ENCODE peak calls at places on chromosome 12, in six cellular contexts. One of them, this sample, is unnamed.

GRCh38 chr12:91685917-91686316 is 459.7 kb downstream of the BTG1 start:
- DNase-seq in stimulated activated CD8-positive, alpha-beta memory T cell treated with anti-CD3 and anti-CD28 coated beads, Interleukin-4, amount 100 ng/mL, for 1 hour: no peak
- DNase-seq in anterior cingulate cortex: no peak
- DNase-seq in activated T-helper 1 cell treated with anti-CD3 and anti-CD28 coated beads, Interleukin-2, amount 50 U/mL, for 16 hours: no peak
- DNase-seq in T-cell: no peak
- DNase-seq in epithelial cell of prostate: peak
- DNase-seq in this sample: no peak

GRCh38 chr12:67386869-67387570 is 117.9 kb downstream of the CAND1 start:
- DNase-seq in stimulated activated CD8-positive, alpha-beta memory T cell treated with anti-CD3 and anti-CD28 coated beads, Interleukin-4, amount 100 ng/mL, for 1 hour: no peak
- DNase-seq in anterior cingulate cortex: no peak
- DNase-seq in activated T-helper 1 cell treated with anti-CD3 and anti-CD28 coated beads, Interleukin-2, amount 50 U/mL, for 16 hours: no peak
- DNase-seq in T-cell: no peak
- DNase-seq in epithelial cell of prostate: no peak
- DNase-seq in this sample: no peak

GRCh38 chr12:108033091-108033490 is 96.0 kb upstream of the WSCD2 start:
- DNase-seq in stimulated activated CD8-positive, alpha-beta memory T cell treated with anti-CD3 and anti-CD28 coated beads, Interleukin-4, amount 100 ng/mL, for 1 hour: no peak
- DNase-seq in anterior cingulate cortex: no peak
- DNase-seq in activated T-helper 1 cell treated with anti-CD3 and anti-CD28 coated beads, Interleukin-2, amount 50 U/mL, for 16 hours: no peak
- DNase-seq in T-cell: no peak
- DNase-seq in epithelial cell of prostate: no peak
- DNase-seq in this sample: no peak

GRCh38 chr12:105033851-105034250 is 47.7 kb downstream of the NOPCHAP1 start:
- DNase-seq in stimulated activated CD8-positive, alpha-beta memory T cell treated with anti-CD3 and anti-CD28 coated beads, Interleukin-4, amount 100 ng/mL, for 1 hour: no peak
- DNase-seq in anterior cingulate cortex: no peak
- DNase-seq in activated T-helper 1 cell treated with anti-CD3 and anti-CD28 coated beads, Interleukin-2, amount 50 U/mL, for 16 hours: no peak
- DNase-seq in T-cell: no peak
- DNase-seq in epithelial cell of prostate: no peak
- DNase-seq in this sample: no peak

GRCh38 chr12:27969901-27970390 is 2.6 kb downstream of the PTHLH start:
- DNase-seq in stimulated activated CD8-positive, alpha-beta memory T cell treated with anti-CD3 and anti-CD28 coated beads, Interleukin-4, amount 100 ng/mL, for 1 hour: no peak
- DNase-seq in anterior cingulate cortex: no peak
- DNase-seq in activated T-helper 1 cell treated with anti-CD3 and anti-CD28 coated beads, Interleukin-2, amount 50 U/mL, for 16 hours: no peak
- DNase-seq in T-cell: no peak
- DNase-seq in epithelial cell of prostate: no peak
- DNase-seq in this sample: no peak

GRCh38 chr12:93373847-93374723 is 3.6 kb upstream of the NUDT4 start:
- DNase-seq in stimulated activated CD8-positive, alpha-beta memory T cell treated with anti-CD3 and anti-CD28 coated beads, Interleukin-4, amount 100 ng/mL, for 1 hour: no peak
- DNase-seq in anterior cingulate cortex: no peak
- DNase-seq in activated T-helper 1 cell treated with anti-CD3 and anti-CD28 coated beads, Interleukin-2, amount 50 U/mL, for 16 hours: no peak
- DNase-seq in T-cell: no peak
- DNase-seq in epithelial cell of prostate: no peak
- DNase-seq in this sample: no peak

GRCh38 chr12:89156862-89157262 is 195.4 kb downstream of the DUSP6 start:
- DNase-seq in stimulated activated CD8-positive, alpha-beta memory T cell treated with anti-CD3 and anti-CD28 coated beads, Interleukin-4, amount 100 ng/mL, for 1 hour: no peak
- DNase-seq in anterior cingulate cortex: no peak
- DNase-seq in activated T-helper 1 cell treated with anti-CD3 and anti-CD28 coated beads, Interleukin-2, amount 50 U/mL, for 16 hours: no peak
- DNase-seq in T-cell: no peak
- DNase-seq in epithelial cell of prostate: no peak
- DNase-seq in this sample: no peak

GRCh38 chr12:124866883-124867232 is 3.2 kb upstream of the SCARB1 start:
- DNase-seq in stimulated activated CD8-positive, alpha-beta memory T cell treated with anti-CD3 and anti-CD28 coated beads, Interleukin-4, amount 100 ng/mL, for 1 hour: no peak
- DNase-seq in anterior cingulate cortex: no peak
- DNase-seq in activated T-helper 1 cell treated with anti-CD3 and anti-CD28 coated beads, Interleukin-2, amount 50 U/mL, for 16 hours: no peak
- DNase-seq in T-cell: no peak
- DNase-seq in epithelial cell of prostate: no peak
- DNase-seq in this sample: no peak

GRCh38 chr12:46208370-46208769 is 60.5 kb downstream of the SLC38A1 start:
- DNase-seq in stimulated activated CD8-positive, alpha-beta memory T cell treated with anti-CD3 and anti-CD28 coated beads, Interleukin-4, amount 100 ng/mL, for 1 hour: no peak
- DNase-seq in anterior cingulate cortex: no peak
- DNase-seq in activated T-helper 1 cell treated with anti-CD3 and anti-CD28 coated beads, Interleukin-2, amount 50 U/mL, for 16 hours: no peak
- DNase-seq in T-cell: no peak
- DNase-seq in epithelial cell of prostate: no peak
- DNase-seq in this sample: no peak